ENCODE peak calls at places on chromosomes 2 and 18, in six cellular contexts. M, J, E, D, S and F are unnamed samples.
A peak's percentile ranks its signal among the peaks of the same experiment; 100 is the strongest.

GRCh38 chr2:42897386-42897785 is 105.0 kb upstream of the HAAO start:
- DNase-seq in J (no peak), D (no peak), S (no peak), E (no peak), M (no peak), F (no peak)

GRCh38 chr18:49949991-49950395 is 136.7 kb upstream of the ACAA2 start:
- DNase-seq in S (no peak), D (no peak), M (no peak), E (no peak), J (no peak), F (no peak)

GRCh38 chr2:176110975-176111663 is 4.0 kb downstream of the HOXD11 start:
- DNase-seq in E (peak; percentile 72), J (peak; percentile 84), S (no peak), M (peak; percentile 50), D (no peak), F (no peak)

GRCh38 chr2:182101263-182101662 is 115.6 kb downstream of the PPP1R1C start:
- DNase-seq in J (no peak), E (peak; percentile 28), M (peak; percentile 13), D (no peak), S (no peak), F (no peak)

GRCh38 chr2:112137516-112138142 is 556 bp upstream of the FBLN7 start:
- DNase-seq in S (no peak), E (no peak), M (peak; percentile 35), D (no peak), J (no peak), F (no peak)

GRCh38 chr18:10374195-10374594 is 80.2 kb upstream of the APCDD1 start:
- DNase-seq in J (no peak), S (no peak), M (no peak), D (no peak), E (no peak), F (no peak)

GRCh38 chr2:50401772-50402653 is 629.9 kb downstream of the NRXN1 start:
- DNase-seq in D (peak; percentile 11), E (peak; percentile 24), J (peak; percentile 84), S (no peak), M (peak; percentile 46), F (no peak)

GRCh38 chr2:240932001-240932723 is 26.0 kb downstream of the CROCC2 start:
- DNase-seq in E (no peak), M (no peak), J (peak; percentile 44), S (no peak), D (no peak), F (no peak)

GRCh38 chr18:6414118-6414722 is 491 bp downstream of the L3MBTL4 start:
- DNase-seq in D (peak; percentile 76), S (no peak), E (no peak), M (peak; percentile 22), J (peak; percentile 74), F (peak; percentile 83)

GRCh38 chr2:63891488-63892030 is 49.9 kb downstream of the UGP2 start:
- DNase-seq in J (no peak), D (no peak), M (peak; percentile 23), S (no peak), E (no peak), F (no peak)

GRCh38 chr2:14779252-14779651 is 146.7 kb downstream of the LRATD1 start:
- DNase-seq in S (no peak), J (no peak), M (peak; percentile 38), D (no peak), E (no peak), F (no peak)

GRCh38 chr2:159043710-159044109 is 75.3 kb downstream of the TANC1 start:
- DNase-seq in E (no peak), J (no peak), D (no peak), S (no peak), M (no peak), F (no peak)

GRCh38 chr2:112646102-112646719 is 472 bp downstream of the SLC20A1 start:
- DNase-seq in E (no peak), S (no peak), J (no peak), D (peak; percentile 35), M (no peak), F (peak; percentile 36)

GRCh38 chr18:74411475-74411874 is 45.6 kb downstream of the DIPK1C start:
- DNase-seq in S (no peak), E (no peak), D (no peak), J (no peak), M (no peak), F (no peak)

GRCh38 chr2:180655393-180655792 is 325.0 kb upstream of the UBE2E3 start:
- DNase-seq in E (no peak), S (no peak), M (no peak), J (no peak), D (no peak), F (no peak)
- TF ChIP-seq TAF1 in E (no peak), S (no peak), M (no peak), J (no peak), D (no peak), F (no peak)

GRCh38 chr2:9303528-9304225 is 97.1 kb downstream of the ASAP2 start:
- DNase-seq in S (no peak), J (no peak), D (no peak), M (no peak), E (no peak), F (no peak)

GRCh38 chr2:9309147-9309546 is 102.5 kb downstream of the ASAP2 start:
- DNase-seq in S (no peak), E (no peak), J (no peak), D (no peak), M (no peak), F (no peak)

GRCh38 chr2:9308186-9308955 is 101.8 kb downstream of the ASAP2 start:
- DNase-seq in S (no peak), D (no peak), E (no peak), M (no peak), J (no peak), F (no peak)

GRCh38 chr2:9307505-9307904 is 100.9 kb downstream of the ASAP2 start:
- DNase-seq in J (no peak), M (no peak), D (no peak), E (no peak), S (no peak), F (no peak)

DNA sequence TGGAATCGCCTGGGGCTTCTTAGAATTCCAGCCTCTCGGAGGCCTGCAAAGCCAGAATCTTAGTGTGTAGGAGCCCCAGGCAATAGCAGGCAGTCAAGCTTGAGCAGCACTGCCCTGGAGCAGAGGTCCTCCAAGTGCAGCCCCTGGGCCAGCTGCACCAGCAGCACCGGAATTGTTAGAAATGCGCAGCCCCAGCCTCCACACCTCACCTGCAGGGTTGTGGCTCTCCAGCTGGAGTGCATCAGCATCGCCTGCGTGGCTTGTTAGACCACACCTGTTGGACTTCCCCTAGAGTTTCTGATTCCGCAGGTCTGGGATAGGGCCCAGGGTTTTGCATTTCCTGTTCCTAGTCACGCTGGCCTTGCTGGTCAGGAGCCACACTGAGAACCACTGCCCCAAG is 100.3 kb downstream of the ASAP2 start:
- DNase-seq in S (no peak), J (no peak), D (no peak), E (no peak), M (no peak), F (no peak)
- TF ChIP-seq POLR2A in S (no peak), J (no peak), D (no peak), E (no peak), M (no peak), F (no peak)

GRCh38 chr2:222180619-222181018 is 118.2 kb downstream of the PAX3 start:
- DNase-seq in E (no peak), J (no peak), D (no peak), M (no peak), S (no peak), F (no peak)

GRCh38 chr2:222178450-222178849 is 120.3 kb downstream of the PAX3 start:
- DNase-seq in E (no peak), S (no peak), D (no peak), M (no peak), J (no peak), F (no peak)

GRCh38 chr2:222174450-222174849 is 124.3 kb downstream of the PAX3 start:
- DNase-seq in D (no peak), J (no peak), E (no peak), S (no peak), M (peak; percentile 26), F (no peak)

GRCh38 chr2:222176890-222177289 is 121.9 kb downstream of the PAX3 start:
- DNase-seq in M (no peak), D (no peak), J (no peak), E (no peak), S (no peak), F (no peak)

GRCh38 chr2:222179592-222179991 is 119.2 kb downstream of the PAX3 start:
- DNase-seq in D (no peak), S (no peak), M (no peak), E (no peak), J (no peak), F (no peak)
- TF ChIP-seq POLR2AphosphoS5 in D (no peak), S (no peak), M (no peak), E (no peak), J (no peak), F (no peak)

DNA sequence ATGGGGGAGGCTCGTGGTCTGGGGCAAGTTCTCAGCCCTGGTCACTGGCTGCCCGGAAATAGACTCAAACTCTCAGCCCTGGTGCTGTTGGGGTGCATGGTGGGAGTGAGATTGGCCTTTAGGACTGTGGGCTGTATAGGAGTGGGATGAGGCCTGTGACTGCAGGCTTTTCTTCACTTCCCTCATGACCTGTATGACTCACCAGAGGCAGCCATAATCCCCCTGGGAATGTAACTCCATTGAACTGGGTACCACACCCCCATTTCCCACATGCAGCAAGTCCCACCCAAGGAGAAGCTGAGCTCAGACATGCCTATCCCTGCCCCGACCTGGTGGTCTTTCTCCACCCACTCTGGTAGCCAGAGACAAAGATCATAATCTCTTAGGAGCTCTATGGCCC is 177.7 kb upstream of the OSR1 start:
- DNase-seq in M (peak; percentile 22), E (no peak), D (no peak), S (no peak), J (no peak), F (no peak)
- TF ChIP-seq TAF1 in M (no peak), E (no peak), D (no peak), S (no peak), J (no peak), F (no peak)

DNA sequence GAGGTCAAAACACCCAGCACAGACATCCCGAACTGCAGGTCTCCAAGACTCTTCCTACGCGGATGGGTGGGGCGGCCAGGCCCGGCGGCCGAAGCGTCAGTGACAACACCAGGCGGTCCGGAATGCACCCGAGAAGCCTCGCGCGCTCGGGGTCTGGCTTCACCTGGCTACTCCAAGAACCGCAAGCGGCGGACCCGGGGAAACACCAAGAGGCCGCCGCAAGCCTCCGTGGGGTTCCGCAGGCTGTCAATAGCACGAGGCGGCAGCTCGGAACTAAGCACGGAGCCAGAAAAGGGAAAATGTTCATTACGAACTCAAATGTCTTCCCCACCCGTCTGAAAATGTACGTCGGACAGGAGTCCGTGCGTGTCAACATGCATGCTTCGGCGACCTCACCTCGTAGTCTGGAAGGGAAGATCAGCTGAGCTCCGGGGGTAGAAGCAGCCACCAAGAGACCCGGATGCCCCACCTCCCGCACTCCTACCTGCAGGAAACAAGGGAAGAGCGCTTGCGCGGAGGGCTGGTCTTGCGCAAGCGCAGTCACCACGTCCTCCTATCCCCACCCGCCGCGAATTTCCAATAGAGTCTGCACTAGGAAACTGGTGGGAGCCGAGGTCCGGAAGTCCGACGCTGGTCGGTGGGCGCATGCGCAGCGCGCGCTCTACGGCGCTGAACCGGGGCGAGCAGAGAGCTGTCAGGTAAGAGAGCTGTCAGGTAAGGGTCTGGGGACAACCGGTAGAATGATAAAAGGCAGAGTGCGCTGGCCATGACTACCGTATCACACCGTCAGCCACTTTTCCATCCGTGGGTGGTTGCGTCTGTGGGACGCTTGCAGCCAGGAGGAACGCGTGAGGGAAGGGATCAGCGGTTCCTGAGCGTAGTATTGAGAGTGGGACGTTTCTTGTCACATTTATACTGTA is at the start of the genes GPATCH11 and HEATR5B:
- DNase-seq in M (peak; percentile 98), J (peak; percentile 97), S (peak; percentile 95), D (peak; percentile 83), E (peak; percentile 98), F (peak; percentile 86)
- TF ChIP-seq POLR2A in M (peak; percentile 91), J (no peak), S (peak; percentile 86), D (peak; percentile 78), E (peak; percentile 87), F (peak; percentile 74)